ENCODE peak calls at places on chromosomes 11 and 22, in five cellular contexts. D is CD4-positive, alpha-beta T cell; Y is nephron progenitor cell; V is left ventricle myocardium inferior; Q is mesothelial cell of epicardium. B is an unnamed sample.

GRCh38 chr11:36379653-36380052 is 83.6 kb downstream of the PRR5L start:
- DNase-seq in V (no peak), Q (no peak), D (no peak), Y (no peak), B (no peak)

GRCh38 chr11:118437736-118438125 is 1.4 kb downstream of the KMT2A start:
- DNase-seq in Y (peak), Q (peak), V (peak), D (peak), B (no peak)

GRCh38 chr22:38729946-38730345 is 24.2 kb downstream of the GTPBP1 start:
- DNase-seq in D (no peak), Y (no peak), Q (no peak), V (no peak), B (no peak)

GRCh38 chr11:130178441-130178971 is 18.9 kb downstream of the ST14 start:
- DNase-seq in D (no peak), Q (no peak), V (peak), Y (no peak), B (no peak)

GRCh38 chr11:22807855-22808558 is 21.6 kb downstream of the SVIP start:
- DNase-seq in Q (no peak), V (no peak), D (no peak), Y (no peak), B (no peak)

GRCh38 chr11:108865411-108865810 is 200.5 kb downstream of the DDX10 start:
- DNase-seq in Y (no peak), Q (no peak), V (no peak), D (no peak), B (no peak)

GRCh38 chr11:69718147-69718546 is 14.3 kb upstream of the FGF19 start:
- DNase-seq in V (peak), D (no peak), Y (peak), Q (no peak), B (no peak)

GRCh38 chr11:97979741-97980140 is 1041.0 kb upstream of the CNTN5 start:
- DNase-seq in Q (no peak), D (no peak), V (no peak), Y (no peak), B (no peak)

GRCh38 chr22:20206709-20207215 is 55.9 kb upstream of the CCDC188 start:
- DNase-seq in Y (no peak), D (no peak), V (no peak), Q (no peak), B (no peak)

GRCh38 chr11:2460540-2461252 is 15.9 kb downstream of the KCNQ1 start:
- DNase-seq in Y (no peak), D (no peak), Q (no peak), V (no peak), B (peak)

GRCh38 chr11:60788401-60789110 is 3.4 kb downstream of the MS4A10 start:
- DNase-seq in V (peak), Y (no peak), D (no peak), Q (no peak), B (no peak)

GRCh38 chr11:44832452-44832851 is 105.7 kb downstream of the TSPAN18 start:
- DNase-seq in D (no peak), V (no peak), Q (no peak), Y (no peak), B (no peak)

GRCh38 chr11:122656631-122657101 is 1.1 kb downstream of the UBASH3B start:
- DNase-seq in V (peak), Q (no peak), Y (peak), D (peak), B (no peak)

GRCh38 chr22:24160546-24160945 is 20.7 kb upstream of the SUSD2 start:
- DNase-seq in D (no peak), Y (no peak), V (peak), Q (no peak), B (no peak)

GRCh38 chr11:59607703-59608454 is 7.7 kb downstream of the OSBP start:
- DNase-seq in V (no peak), D (no peak), Y (no peak), Q (no peak), B (no peak)

GRCh38 chr11:48006301-48006992 is 26.1 kb downstream of the PTPRJ start:
- DNase-seq in D (no peak), V (no peak), Y (no peak), Q (no peak), B (no peak)

GRCh38 chr11:75792127-75792731 is 22.8 kb upstream of the UVRAG start:
- DNase-seq in Q (no peak), Y (no peak), V (no peak), D (no peak), B (no peak)

GRCh38 chr11:96943970-96944369 is 554.2 kb downstream of the JRKL start:
- DNase-seq in Y (no peak), D (no peak), Q (no peak), V (no peak), B (no peak)

GRCh38 chr22:41191467-41191866 is 13.6 kb upstream of the L3MBTL2 start:
- DNase-seq in D (no peak), Q (no peak), Y (no peak), V (no peak), B (no peak)

GRCh38 chr11:56296877-56297276 is 4.8 kb upstream of the OR8H1 start:
- DNase-seq in V (no peak), Y (no peak), Q (no peak), D (no peak), B (no peak)

GRCh38 chr11:12377824-12378593 is 638 bp downstream of the PARVA start:
- DNase-seq in Q (peak), Y (peak), D (no peak), V (peak), B (peak)

GRCh38 chr11:134015541-134015940 is 53.3 kb upstream of the JAM3 start:
- DNase-seq in D (no peak), Y (no peak), Q (no peak), V (no peak), B (no peak)

GRCh38 chr11:61129608-61130523 is 27.6 kb downstream of the CD5 start:
- DNase-seq in D (peak), Y (peak), V (peak), Q (peak), B (peak)

GRCh38 chr11:78731008-78731407 is 156.3 kb upstream of the NARS2 start:
- DNase-seq in Y (no peak), Q (no peak), V (no peak), D (no peak), B (no peak)

GRCh38 chr11:76892305-76892704 is 31.6 kb downstream of the ACER3 start:
- DNase-seq in Q (no peak), V (no peak), D (no peak), Y (no peak), B (no peak)

GRCh38 chr22:36544107-36544620 is 15.2 kb upstream of the EIF3D start:
- DNase-seq in Y (no peak), V (no peak), D (no peak), Q (no peak), B (no peak)

DNA sequence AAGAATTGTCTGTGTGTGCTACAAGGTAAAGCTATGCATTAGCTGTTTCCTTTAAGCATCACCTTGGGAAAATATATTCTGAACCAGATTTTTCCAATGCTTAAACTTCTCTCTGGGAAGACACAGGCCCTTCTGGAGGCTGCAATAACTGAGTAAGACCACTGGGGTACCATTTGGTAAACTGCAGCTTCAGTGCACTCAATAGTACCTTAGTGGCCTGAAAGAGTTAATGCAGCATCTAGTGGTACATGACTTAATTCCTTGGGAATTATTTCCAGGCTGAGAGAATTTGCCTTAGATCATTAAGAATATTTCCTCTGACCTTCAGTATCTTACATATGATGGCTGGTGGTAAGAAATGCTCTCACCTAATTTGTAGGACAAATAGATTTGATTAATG is 727.4 kb downstream of the DLG2 start:
- DNase-seq in V (no peak), Y (no peak), D (no peak), Q (no peak), B (no peak)
- TF ChIP-seq CTCF in V (no peak), Y (peak), D (no peak), Q (peak), B (peak)

GRCh38 chr22:43088616-43088978 is 594 bp downstream of the TTLL1 start:
- DNase-seq in Q (no peak), Y (no peak), D (no peak), V (no peak), B (no peak)

GRCh38 chr22:43094085-43094484 is 4.9 kb upstream of the TTLL1 start:
- DNase-seq in Q (no peak), V (peak), D (no peak), Y (no peak), B (no peak)

GRCh38 chr22:43088979-43089717 is at the start of gene TTLL1:
- DNase-seq in D (peak), Y (peak), Q (peak), V (peak), B (peak)

GRCh38 chr22:43092085-43092484 is 2.9 kb upstream of the TTLL1 start:
- DNase-seq in D (no peak), Y (no peak), V (no peak), Q (no peak), B (no peak)

GRCh38 chr22:43090130-43090789 is 1.1 kb upstream of the TTLL1 start:
- DNase-seq in V (peak), D (peak), Q (no peak), Y (no peak), B (no peak)
- TF ChIP-seq CTCF in V (peak), D (peak), Q (no peak), Y (no peak), B (peak)

GRCh38 chr11:74487875-74488274 is 5.6 kb downstream of the LIPT2 start:
- DNase-seq in Y (no peak), Q (no peak), D (no peak), V (no peak), B (no peak)
- TF ChIP-seq CTCF in Y (no peak), Q (no peak), D (no peak), V (no peak), B (peak)

DNA sequence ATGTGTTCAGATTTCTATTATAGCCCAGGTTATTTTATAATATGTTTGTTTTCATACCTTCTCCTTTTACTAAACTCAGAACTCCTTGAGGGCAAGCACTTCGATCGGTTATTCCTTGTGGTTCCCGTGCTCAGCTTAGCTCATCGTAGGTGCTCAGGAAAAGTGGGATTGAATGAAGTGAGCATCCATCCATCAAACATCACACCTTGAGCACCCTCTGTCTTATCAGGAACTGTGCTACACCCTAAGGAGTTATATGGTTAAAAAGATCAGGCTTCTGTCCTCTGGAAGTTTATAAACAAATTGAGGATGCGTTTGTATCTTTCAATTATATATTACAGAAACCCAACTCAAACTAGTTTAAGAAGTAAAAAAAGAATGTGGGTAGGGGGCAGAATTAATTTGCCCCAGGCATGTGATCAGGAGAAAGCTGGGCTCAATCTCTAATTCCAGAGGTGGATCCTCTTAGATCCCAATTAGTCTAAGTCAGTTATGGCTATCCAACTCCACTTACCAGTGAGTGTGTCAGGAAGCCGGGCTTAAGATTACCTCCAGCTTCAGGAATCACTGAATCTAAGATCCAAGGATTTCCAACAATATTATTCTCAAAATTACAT is 59.9 kb upstream of the RRAS2 start:
- DNase-seq in Y (no peak), D (no peak), V (no peak), Q (no peak), B (no peak)
- TF ChIP-seq CTCF in Y (peak), D (no peak), V (peak), Q (no peak), B (peak)

B was measured in type B pancreatic cell.